ENCODE peak calls at places on chromosomes 3 and 15, in five cellular contexts. One of them, this sample, is unnamed.

GRCh38 chr3:45020534-45020933 is 5.6 kb upstream of the CLEC3B start:
- DNase-seq in HepG2: no peak
- DNase-seq in transverse colon: no peak
- DNase-seq in neural progenitor cell: no peak
- DNase-seq in mammary epithelial cell: no peak
- DNase-seq in this sample: no peak

GRCh38 chr3:141825216-141826011 is 51.0 kb upstream of the ATP1B3 start:
- DNase-seq in HepG2: no peak
- DNase-seq in transverse colon: no peak
- DNase-seq in neural progenitor cell: no peak
- DNase-seq in mammary epithelial cell: no peak
- DNase-seq in this sample: no peak

GRCh38 chr3:171796625-171797264 is 13.5 kb downstream of the PLD1 start:
- DNase-seq in HepG2: no peak
- DNase-seq in transverse colon: no peak
- DNase-seq in neural progenitor cell: no peak
- DNase-seq in mammary epithelial cell: no peak
- DNase-seq in this sample: no peak

GRCh38 chr3:50428007-50428633 is 68.8 kb upstream of the TMEM115 start:
- DNase-seq in HepG2: no peak
- DNase-seq in transverse colon: no peak
- DNase-seq in neural progenitor cell: no peak
- DNase-seq in mammary epithelial cell: peak
- DNase-seq in this sample: no peak

GRCh38 chr15:27589260-27589659 is 509.9 kb downstream of the OCA2 start:
- DNase-seq in HepG2: no peak
- DNase-seq in transverse colon: no peak
- DNase-seq in neural progenitor cell: no peak
- DNase-seq in mammary epithelial cell: no peak
- DNase-seq in this sample: no peak

GRCh38 chr3:87053548-87053947 is 62.6 kb upstream of the VGLL3 start:
- DNase-seq in HepG2: no peak
- DNase-seq in transverse colon: no peak
- DNase-seq in neural progenitor cell: no peak
- DNase-seq in mammary epithelial cell: no peak
- DNase-seq in this sample: no peak

GRCh38 chr3:169619793-169620192 is 43.7 kb downstream of the MECOM start:
- DNase-seq in HepG2: no peak
- DNase-seq in transverse colon: no peak
- DNase-seq in neural progenitor cell: no peak
- DNase-seq in mammary epithelial cell: no peak
- DNase-seq in this sample: no peak

GRCh38 chr15:55327392-55327791 is 8.4 kb downstream of the PIGB start:
- DNase-seq in HepG2: no peak
- DNase-seq in transverse colon: no peak
- DNase-seq in neural progenitor cell: no peak
- DNase-seq in mammary epithelial cell: no peak
- DNase-seq in this sample: no peak

GRCh38 chr3:124751501-124751900 is 21.2 kb downstream of the UMPS start:
- DNase-seq in HepG2: no peak
- DNase-seq in transverse colon: no peak
- DNase-seq in neural progenitor cell: no peak
- DNase-seq in mammary epithelial cell: no peak
- DNase-seq in this sample: no peak

GRCh38 chr3:73813291-73813977 is 188.7 kb upstream of the PDZRN3 start:
- DNase-seq in HepG2: no peak
- DNase-seq in transverse colon: no peak
- DNase-seq in neural progenitor cell: no peak
- DNase-seq in mammary epithelial cell: peak
- DNase-seq in this sample: no peak

GRCh38 chr3:107847791-107848190 is 243.0 kb downstream of the CD47 start:
- DNase-seq in HepG2: no peak
- DNase-seq in transverse colon: no peak
- DNase-seq in neural progenitor cell: no peak
- DNase-seq in mammary epithelial cell: no peak
- DNase-seq in this sample: no peak

GRCh38 chr3:156433910-156434309 is 121.0 kb downstream of the SSR3 start:
- DNase-seq in HepG2: no peak
- DNase-seq in transverse colon: no peak
- DNase-seq in neural progenitor cell: no peak
- DNase-seq in mammary epithelial cell: no peak
- DNase-seq in this sample: no peak

GRCh38 chr15:47872208-47872607 is 154.9 kb downstream of the SEMA6D start:
- DNase-seq in HepG2: no peak
- DNase-seq in transverse colon: no peak
- DNase-seq in neural progenitor cell: no peak
- DNase-seq in mammary epithelial cell: no peak
- DNase-seq in this sample: no peak

GRCh38 chr3:46252980-46253379 is 10.7 kb downstream of the CCR3 start:
- DNase-seq in HepG2: no peak
- DNase-seq in transverse colon: no peak
- DNase-seq in neural progenitor cell: no peak
- DNase-seq in mammary epithelial cell: no peak
- DNase-seq in this sample: no peak

GRCh38 chr3:24299236-24299635 is 195.4 kb downstream of the THRB start:
- DNase-seq in HepG2: no peak
- DNase-seq in transverse colon: no peak
- DNase-seq in neural progenitor cell: no peak
- DNase-seq in mammary epithelial cell: peak
- DNase-seq in this sample: no peak

GRCh38 chr3:110576962-110577361 is 494.7 kb upstream of the NECTIN3 start:
- DNase-seq in HepG2: no peak
- DNase-seq in transverse colon: no peak
- DNase-seq in neural progenitor cell: peak
- DNase-seq in mammary epithelial cell: peak
- DNase-seq in this sample: no peak

GRCh38 chr3:39381432-39381831 is 1.7 kb upstream of the SLC25A38 start:
- DNase-seq in HepG2: no peak
- DNase-seq in transverse colon: no peak
- DNase-seq in neural progenitor cell: no peak
- DNase-seq in mammary epithelial cell: no peak
- DNase-seq in this sample: no peak

GRCh38 chr3:189710620-189711388 is 79.6 kb downstream of the TP63 start:
- DNase-seq in HepG2: no peak
- DNase-seq in transverse colon: peak
- DNase-seq in neural progenitor cell: no peak
- DNase-seq in mammary epithelial cell: peak
- DNase-seq in this sample: no peak
- H3K27ac ChIP-seq in HepG2: no peak
- H3K27ac ChIP-seq in transverse colon: no peak
- H3K27ac ChIP-seq in neural progenitor cell: no peak
- H3K27ac ChIP-seq in mammary epithelial cell: peak
- H3K27ac ChIP-seq in this sample: no peak

DNA sequence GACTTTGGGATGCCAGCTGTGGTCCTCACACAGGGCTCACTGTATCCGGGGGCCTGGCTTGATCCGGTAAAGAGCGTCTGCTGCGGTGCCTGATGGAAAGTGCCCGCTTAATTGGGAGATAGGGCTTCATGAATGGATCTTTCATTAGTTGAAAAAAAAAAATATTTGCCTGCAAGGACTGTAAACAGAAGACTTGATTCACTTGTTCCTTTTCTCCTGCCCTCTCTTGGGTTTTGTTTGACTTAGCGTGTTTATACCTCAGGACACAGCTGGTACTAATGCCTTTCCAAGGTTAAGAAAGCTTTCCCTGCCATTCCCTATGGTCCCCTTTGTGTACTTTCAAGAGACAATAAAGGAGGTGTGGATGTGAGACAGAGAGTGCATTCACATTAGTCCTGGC is 493.3 kb downstream of the LPP start:
- DNase-seq in HepG2: peak
- DNase-seq in transverse colon: no peak
- DNase-seq in neural progenitor cell: no peak
- DNase-seq in mammary epithelial cell: no peak
- DNase-seq in this sample: no peak
- H3K27ac ChIP-seq in HepG2: no peak
- H3K27ac ChIP-seq in transverse colon: no peak
- H3K27ac ChIP-seq in neural progenitor cell: no peak
- H3K27ac ChIP-seq in mammary epithelial cell: no peak
- H3K27ac ChIP-seq in this sample: no peak

DNA sequence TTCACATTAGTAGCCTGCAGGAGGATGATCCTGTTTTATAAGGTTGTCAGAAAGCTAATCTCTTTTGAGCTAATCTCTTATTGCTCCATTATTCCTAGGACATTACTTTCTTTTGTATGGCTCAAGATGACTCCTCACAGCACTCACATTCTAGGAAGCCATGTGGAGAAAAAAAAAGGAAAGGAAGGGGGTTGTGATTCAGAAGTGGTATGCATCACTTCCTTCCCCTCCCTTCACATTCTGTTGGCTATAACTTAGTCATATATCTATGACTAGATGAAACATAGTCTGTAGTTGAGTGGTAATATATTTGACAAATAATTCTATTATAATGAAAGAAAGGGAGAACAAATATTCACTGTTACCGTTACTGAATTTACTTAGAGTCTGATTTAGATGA is 168.8 kb upstream of the TTC14 start:
- DNase-seq in HepG2: no peak
- DNase-seq in transverse colon: no peak
- DNase-seq in neural progenitor cell: no peak
- DNase-seq in mammary epithelial cell: peak
- DNase-seq in this sample: no peak
- H3K27ac ChIP-seq in HepG2: no peak
- H3K27ac ChIP-seq in transverse colon: no peak
- H3K27ac ChIP-seq in neural progenitor cell: no peak
- H3K27ac ChIP-seq in mammary epithelial cell: peak
- H3K27ac ChIP-seq in this sample: no peak

GRCh38 chr3:72550582-72551262 is 297.5 kb downstream of the SHQ1 start:
- DNase-seq in HepG2: no peak
- DNase-seq in transverse colon: no peak
- DNase-seq in neural progenitor cell: no peak
- DNase-seq in mammary epithelial cell: no peak
- DNase-seq in this sample: no peak

GRCh38 chr3:72553298-72553697 is 294.9 kb downstream of the SHQ1 start:
- DNase-seq in HepG2: no peak
- DNase-seq in transverse colon: no peak
- DNase-seq in neural progenitor cell: no peak
- DNase-seq in mammary epithelial cell: no peak
- DNase-seq in this sample: no peak

GRCh38 chr3:72547183-72547582 is 301.1 kb downstream of the SHQ1 start:
- DNase-seq in HepG2: no peak
- DNase-seq in transverse colon: no peak
- DNase-seq in neural progenitor cell: no peak
- DNase-seq in mammary epithelial cell: no peak
- DNase-seq in this sample: no peak

GRCh38 chr3:72549819-72550581 is 298.2 kb downstream of the SHQ1 start:
- DNase-seq in HepG2: no peak
- DNase-seq in transverse colon: no peak
- DNase-seq in neural progenitor cell: no peak
- DNase-seq in mammary epithelial cell: no peak
- DNase-seq in this sample: peak

GRCh38 chr3:72548992-72549391 is 299.3 kb downstream of the SHQ1 start:
- DNase-seq in HepG2: no peak
- DNase-seq in transverse colon: no peak
- DNase-seq in neural progenitor cell: no peak
- DNase-seq in mammary epithelial cell: no peak
- DNase-seq in this sample: no peak
- H3K27ac ChIP-seq in HepG2: no peak
- H3K27ac ChIP-seq in transverse colon: no peak
- H3K27ac ChIP-seq in neural progenitor cell: no peak
- H3K27ac ChIP-seq in mammary epithelial cell: no peak
- H3K27ac ChIP-seq in this sample: no peak

GRCh38 chr3:151976211-151977050 is 103.0 kb downstream of the SUCNR1 start:
- DNase-seq in HepG2: peak
- DNase-seq in transverse colon: no peak
- DNase-seq in neural progenitor cell: no peak
- DNase-seq in mammary epithelial cell: peak
- DNase-seq in this sample: peak
- H3K27ac ChIP-seq in HepG2: no peak
- H3K27ac ChIP-seq in transverse colon: no peak
- H3K27ac ChIP-seq in neural progenitor cell: no peak
- H3K27ac ChIP-seq in mammary epithelial cell: peak
- H3K27ac ChIP-seq in this sample: no peak

GRCh38 chr3:158702815-158703481 is 29.3 kb downstream of the RARRES1 start:
- DNase-seq in HepG2: no peak
- DNase-seq in transverse colon: no peak
- DNase-seq in neural progenitor cell: no peak
- DNase-seq in mammary epithelial cell: no peak
- DNase-seq in this sample: no peak
- H3K27ac ChIP-seq in HepG2: no peak
- H3K27ac ChIP-seq in transverse colon: no peak
- H3K27ac ChIP-seq in neural progenitor cell: no peak
- H3K27ac ChIP-seq in mammary epithelial cell: no peak
- H3K27ac ChIP-seq in this sample: no peak

GRCh38 chr3:58044656-58045055 is 36.4 kb downstream of the FLNB start:
- DNase-seq in HepG2: no peak
- DNase-seq in transverse colon: no peak
- DNase-seq in neural progenitor cell: no peak
- DNase-seq in mammary epithelial cell: no peak
- DNase-seq in this sample: no peak

GRCh38 chr3:58047806-58048205 is 39.6 kb downstream of the FLNB start:
- DNase-seq in HepG2: no peak
- DNase-seq in transverse colon: no peak
- DNase-seq in neural progenitor cell: no peak
- DNase-seq in mammary epithelial cell: no peak
- DNase-seq in this sample: no peak

GRCh38 chr3:58042947-58043707 is 34.9 kb downstream of the FLNB start:
- DNase-seq in HepG2: no peak
- DNase-seq in transverse colon: no peak
- DNase-seq in neural progenitor cell: no peak
- DNase-seq in mammary epithelial cell: no peak
- DNase-seq in this sample: no peak

GRCh38 chr3:58043933-58044332 is 35.7 kb downstream of the FLNB start:
- DNase-seq in HepG2: no peak
- DNase-seq in transverse colon: no peak
- DNase-seq in neural progenitor cell: no peak
- DNase-seq in mammary epithelial cell: no peak
- DNase-seq in this sample: no peak

GRCh38 chr3:58045084-58045483 is 36.9 kb downstream of the FLNB start:
- DNase-seq in HepG2: no peak
- DNase-seq in transverse colon: no peak
- DNase-seq in neural progenitor cell: no peak
- DNase-seq in mammary epithelial cell: no peak
- DNase-seq in this sample: no peak
- H3K27ac ChIP-seq in HepG2: peak
- H3K27ac ChIP-seq in transverse colon: peak
- H3K27ac ChIP-seq in neural progenitor cell: no peak
- H3K27ac ChIP-seq in mammary epithelial cell: no peak
- H3K27ac ChIP-seq in this sample: peak

This sample was measured in small intestine.